ENCODE peak calls at places on chromosome 16, in six cellular contexts. B, Z, P, M, R and X are unnamed samples.

GRCh38 chr16:15464401-15465186 is 30.2 kb downstream of the BMERB1 start:
- DNase-seq in Z (no peak), P (no peak), R (peak; percentile 25), M (no peak), B (no peak), X (no peak)

GRCh38 chr16:27903046-27903655 is 160.4 kb downstream of the GSG1L start:
- DNase-seq in M (no peak), R (no peak), Z (no peak), P (no peak), B (no peak), X (no peak)

GRCh38 chr16:74574146-74574545 is 32.8 kb downstream of the GLG1 start:
- DNase-seq in M (no peak), Z (no peak), B (no peak), P (no peak), R (no peak), X (no peak)

GRCh38 chr16:89701425-89702406 is at the start of gene SPATA2L:
- DNase-seq in R (peak; percentile 61), B (peak; percentile 99), Z (peak; percentile 87), P (peak; percentile 90), M (peak; percentile 99), X (peak; percentile 95)

GRCh38 chr16:1991588-1992474 is 2.1 kb downstream of the SYNGR3 start:
- DNase-seq in M (peak; percentile 94), B (peak; percentile 100), P (peak; percentile 79), R (peak; percentile 77), Z (peak; percentile 95), X (peak; percentile 95)

GRCh38 chr16:2778692-2778958 is 1.5 kb upstream of the ELOB start:
- DNase-seq in P (no peak), Z (no peak), M (no peak), R (no peak), B (no peak), X (no peak)

GRCh38 chr16:11667221-11667823 is 933 bp upstream of the SNN start:
- DNase-seq in R (no peak), M (no peak), P (no peak), Z (no peak), B (no peak), X (no peak)

GRCh38 chr16:351804-352520 is 561 bp downstream of the AXIN1 start:
- DNase-seq in Z (peak; percentile 41), M (no peak), R (no peak), B (no peak), P (peak; percentile 28), X (peak; percentile 58)

GRCh38 chr16:31141489-31142108 is 6.1 kb upstream of the PRSS8 start:
- DNase-seq in R (no peak), Z (no peak), B (no peak), P (no peak), M (peak; percentile 47), X (peak; percentile 55)

GRCh38 chr16:70778901-70779309 is 22.1 kb downstream of the VAC14 start:
- DNase-seq in P (peak; percentile 76), R (peak; percentile 91), M (peak; percentile 49), B (no peak), Z (peak; percentile 49), X (peak; percentile 88)

GRCh38 chr16:81583893-81584705 is 139.5 kb downstream of the CMIP start:
- DNase-seq in B (no peak), P (peak; percentile 77), R (peak; percentile 63), Z (no peak), M (no peak), X (peak; percentile 77)

GRCh38 chr16:72848759-72849664 is 198.9 kb downstream of the ZFHX3 start:
- DNase-seq in M (peak; percentile 43), B (no peak), Z (peak; percentile 90), R (peak; percentile 93), P (peak; percentile 91), X (peak; percentile 85)

GRCh38 chr16:76913046-76913445 is 277.9 kb upstream of the MON1B start:
- DNase-seq in Z (no peak), B (no peak), M (no peak), P (no peak), R (peak; percentile 3), X (no peak)

GRCh38 chr16:56477096-56477878 is 25.9 kb downstream of the OGFOD1 start:
- DNase-seq in M (no peak), B (no peak), Z (no peak), P (peak; percentile 87), R (peak; percentile 87), X (peak; percentile 76)

GRCh38 chr16:56513972-56514371 is 5.9 kb downstream of the BBS2 start:
- DNase-seq in B (peak; percentile 32), M (peak; percentile 47), R (peak; percentile 73), P (peak; percentile 54), Z (no peak), X (peak; percentile 54)

GRCh38 chr16:57941016-57941656 is 29.8 kb downstream of the CNGB1 start:
- DNase-seq in R (peak; percentile 42), B (no peak), Z (peak; percentile 75), M (no peak), P (no peak), X (peak; percentile 49)

GRCh38 chr16:27436065-27436464 is 34.1 kb downstream of the IL21R start:
- DNase-seq in Z (no peak), B (no peak), R (no peak), P (no peak), M (no peak), X (no peak)

GRCh38 chr16:28110074-28110473 is 46.6 kb upstream of the GSG1L start:
- DNase-seq in Z (no peak), P (no peak), B (no peak), R (no peak), M (no peak), X (no peak)

GRCh38 chr16:48583075-48584065 is 26.6 kb downstream of the N4BP1 start:
- DNase-seq in Z (no peak), P (peak; percentile 59), M (no peak), R (peak; percentile 86), B (no peak), X (no peak)

GRCh38 chr16:70416748-70417616 is 21.9 kb downstream of the ST3GAL2 start:
- DNase-seq in Z (no peak), R (no peak), P (no peak), M (no peak), B (peak; percentile 78), X (no peak)

GRCh38 chr16:19384656-19385055 is 33.0 kb upstream of the TMC5 start:
- DNase-seq in B (no peak), M (no peak), P (peak; percentile 7), R (no peak), Z (no peak), X (no peak)

GRCh38 chr16:88539261-88539651 is 30.9 kb upstream of the ZC3H18 start:
- DNase-seq in R (no peak), M (no peak), P (no peak), Z (no peak), B (no peak), X (no peak)

GRCh38 chr16:22915003-22915402 is 101.0 kb downstream of the HS3ST2 start:
- DNase-seq in M (no peak), Z (no peak), P (no peak), R (no peak), B (no peak), X (no peak)

GRCh38 chr16:66369055-66369592 is 2.6 kb downstream of the CDH5 start:
- DNase-seq in R (no peak), B (peak; percentile 48), Z (peak; percentile 57), P (no peak), M (no peak), X (no peak)

GRCh38 chr16:70534949-70535348 is 11.3 kb downstream of the SF3B3 start:
- DNase-seq in M (no peak), R (no peak), B (no peak), Z (no peak), P (no peak), X (no peak)

GRCh38 chr16:84421081-84421937 is 53.0 kb downstream of the ATP2C2 start:
- DNase-seq in P (no peak), M (no peak), B (no peak), Z (no peak), R (no peak), X (no peak)

GRCh38 chr16:88196471-88197400 is 186.0 kb upstream of the ZNF469 start:
- DNase-seq in P (no peak), B (no peak), M (no peak), R (no peak), Z (no peak), X (no peak)

GRCh38 chr16:75948886-75949285 is 222.6 kb upstream of the CPHXL start:
- DNase-seq in M (no peak), B (no peak), R (no peak), Z (no peak), P (no peak), X (no peak)

GRCh38 chr16:27220527-27220926 is 17.2 kb downstream of the KDM8 start:
- DNase-seq in P (no peak), R (no peak), Z (no peak), M (no peak), B (no peak), X (no peak)

GRCh38 chr16:75250809-75251279 is 580 bp downstream of the BCAR1 start:
- DNase-seq in M (peak; percentile 52), P (no peak), R (no peak), Z (peak; percentile 31), B (peak; percentile 71), X (peak; percentile 77)

GRCh38 chr16:12159028-12159427 is 182.5 kb downstream of the SNX29 start:
- DNase-seq in M (no peak), P (no peak), Z (no peak), B (no peak), R (no peak), X (no peak)

GRCh38 chr16:1454561-1454960 is 10.2 kb upstream of the CCDC154 start:
- DNase-seq in R (no peak), M (no peak), B (no peak), P (no peak), Z (no peak), X (no peak)

GRCh38 chr16:674968-675883 is at the start of gene RHBDL1:
- DNase-seq in P (peak; percentile 44), M (peak; percentile 54), Z (no peak), R (peak; percentile 29), B (no peak), X (peak; percentile 65)

GRCh38 chr16:66128363-66128725 is 238.1 kb upstream of the CDH5 start:
- DNase-seq in M (no peak), P (no peak), B (no peak), Z (no peak), R (peak; percentile 65), X (no peak)

GRCh38 chr16:89330177-89330856 is 112.8 kb downstream of the ZNF778 start:
- DNase-seq in P (peak; percentile 44), Z (peak; percentile 43), M (no peak), B (no peak), R (no peak), X (no peak)

GRCh38 chr16:15946257-15947044 is 3.0 kb upstream of the ABCC1 start:
- DNase-seq in B (no peak), R (peak; percentile 85), Z (no peak), M (peak; percentile 56), P (peak; percentile 79), X (peak; percentile 73)

GRCh38 chr16:69917739-69918138 is 33.4 kb upstream of the CLEC18A start:
- DNase-seq in B (no peak), M (peak; percentile 54), P (peak; percentile 97), R (peak; percentile 95), Z (no peak), X (peak; percentile 83)

GRCh38 chr16:2895813-2896212 is 12.8 kb downstream of the FLYWCH2 start:
- DNase-seq in P (peak; percentile 69), Z (no peak), R (no peak), M (no peak), B (no peak), X (no peak)